ENCODE peak calls at places on chromosomes 11 and 22, in seven cellular contexts. R is choroid plexus epithelial cell, T is endothelial cell, Z is right lobe of liver, F is tibial artery, B is A549, L is tibial nerve. J is an unnamed sample.

GRCh38 chr11:82494988-82495432 is 238.7 kb downstream of the FAM181B start:
- DNase-seq in R (no peak), T (no peak), Z (no peak), F (no peak), B (no peak), L (no peak), J (no peak)

GRCh38 chr11:83156996-83157754 is at the start of gene PCF11:
- DNase-seq in R (no peak), T (no peak), Z (no peak), F (no peak), B (peak; percentile 28), L (no peak), J (no peak)

GRCh38 chr22:31621507-31622160 is 40.4 kb downstream of the PISD start:
- DNase-seq in R (no peak), T (no peak), Z (no peak), F (no peak), B (no peak), L (no peak), J (no peak)

GRCh38 chr11:63499874-63500273 is 6.0 kb upstream of the LGALS12 start:
- DNase-seq in R (no peak), T (no peak), Z (no peak), F (no peak), B (no peak), L (no peak), J (no peak)

GRCh38 chr22:49492308-49492707 is 335.4 kb downstream of the BRD1 start:
- DNase-seq in R (no peak), T (no peak), Z (no peak), F (no peak), B (no peak), L (no peak), J (no peak)

GRCh38 chr11:32870676-32871075 is 21.9 kb upstream of the QSER1 start:
- DNase-seq in R (peak; percentile 18), T (peak; percentile 41), Z (peak; percentile 50), F (no peak), B (no peak), L (no peak), J (no peak)

GRCh38 chr11:33779849-33780528 is 5.7 kb upstream of the FBXO3 start:
- DNase-seq in R (peak; percentile 92), T (no peak), Z (no peak), F (no peak), B (no peak), L (no peak), J (no peak)

GRCh38 chr11:93765551-93765950 is 18.5 kb upstream of the MED17 start:
- DNase-seq in R (no peak), T (no peak), Z (no peak), F (no peak), B (no peak), L (no peak), J (no peak)

GRCh38 chr11:13160302-13160701 is 117.3 kb upstream of the BMAL1 start:
- DNase-seq in R (no peak), T (no peak), Z (no peak), F (no peak), B (no peak), L (no peak), J (no peak)

GRCh38 chr11:67390947-67391303 is 861 bp upstream of the RAD9A start:
- DNase-seq in R (no peak), T (no peak), Z (no peak), F (no peak), B (no peak), L (no peak), J (no peak)

GRCh38 chr11:75485742-75486141 is 40.0 kb downstream of the GDPD5 start:
- DNase-seq in R (no peak), T (no peak), Z (no peak), F (no peak), B (no peak), L (no peak), J (no peak)

GRCh38 chr22:18998998-18999397 is 62.9 kb upstream of the PRODH start:
- DNase-seq in R (no peak), T (peak; percentile 69), Z (no peak), F (no peak), B (no peak), L (no peak), J (no peak)
- TF ChIP-seq CTCF in R (peak; percentile 40), T (peak; percentile 68), Z (no peak), F (no peak), B (no peak), L (no peak), J (peak; percentile 51)

GRCh38 chr22:40479126-40479800 is 108.9 kb downstream of the SGSM3 start:
- DNase-seq in R (no peak), T (no peak), Z (no peak), F (no peak), B (no peak), L (no peak), J (no peak)
- TF ChIP-seq CTCF in R (peak; percentile 30), T (no peak), Z (no peak), F (no peak), B (no peak), L (no peak), J (no peak)

GRCh38 chr22:45317551-45318167 is 7.9 kb downstream of the FAM118A start:
- DNase-seq in R (peak; percentile 46), T (peak; percentile 31), Z (peak; percentile 80), F (peak; percentile 87), B (no peak), L (peak; percentile 66), J (no peak)
- TF ChIP-seq CTCF in R (peak; percentile 38), T (no peak), Z (peak; percentile 14), F (peak; percentile 68), B (no peak), L (peak; percentile 72), J (no peak)

DNA sequence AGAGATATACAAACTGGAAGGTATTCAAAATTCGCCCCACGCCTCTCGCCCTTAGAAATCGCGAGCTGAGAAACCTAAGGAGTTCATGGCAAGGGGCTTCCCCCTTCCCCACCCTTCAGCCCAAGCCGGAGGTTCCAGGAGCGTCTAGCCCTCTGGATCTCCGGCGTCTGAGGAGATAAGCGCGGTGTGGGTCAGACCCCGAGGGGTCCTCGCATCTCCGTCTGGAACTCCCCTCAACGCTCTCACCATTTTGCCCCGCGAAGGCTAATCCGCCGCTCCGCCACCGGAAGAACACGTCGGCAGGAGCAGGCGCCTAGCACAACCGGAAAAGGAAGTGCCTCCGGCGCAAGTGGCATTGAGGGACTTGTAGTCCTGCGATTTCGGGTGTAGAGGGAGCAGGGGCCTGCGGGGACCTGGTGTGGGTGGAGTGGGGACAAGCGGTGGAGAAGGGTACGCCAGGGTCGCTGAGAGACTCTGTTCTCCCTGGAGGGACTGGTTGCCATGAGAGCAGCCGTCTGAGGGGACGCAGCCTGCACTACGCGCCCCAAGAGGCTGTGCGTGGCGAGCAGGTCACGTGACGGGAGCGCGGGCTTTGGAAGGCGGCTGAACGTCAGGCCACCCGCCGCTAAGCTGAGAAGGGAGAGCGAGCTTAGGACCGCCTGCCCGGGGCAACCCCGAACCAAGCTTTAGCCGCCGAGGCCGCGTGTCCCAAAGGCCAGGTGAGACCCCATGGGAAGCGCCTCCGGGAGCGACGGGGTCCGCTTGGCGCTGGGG is at the start of the genes FEN1 and TMEM258:
- DNase-seq in R (peak; percentile 96), T (peak; percentile 85), Z (peak; percentile 89), F (peak; percentile 87), B (peak; percentile 92), L (peak; percentile 89), J (peak; percentile 69)
- TF ChIP-seq CTCF in R (no peak), T (no peak), Z (peak; percentile 16), F (peak; percentile 21), B (no peak), L (peak; percentile 62), J (no peak)

J was measured in progenitor cell of endocrine pancreas.